ENCODE peak calls at places on chromosomes 12 and 14, in five cellular contexts. A is upper lobe of right lung, V is esophagus squamous epithelium, Q is endothelial cell, Z is neural crest cell. X is an unnamed sample.

GRCh38 chr12:39123580-39123979 is 218.2 kb upstream of the CPNE8 start:
- DNase-seq in A (no peak), V (no peak), Q (no peak), Z (no peak), X (no peak)

GRCh38 chr14:55116246-55117030 is 12.6 kb upstream of the LGALS3 start:
- DNase-seq in A (no peak), V (no peak), Q (no peak), Z (no peak), X (no peak)

GRCh38 chr14:31377433-31377832 is 42.9 kb downstream of the HEATR5A start:
- DNase-seq in A (no peak), V (no peak), Q (no peak), Z (no peak), X (no peak)

GRCh38 chr14:102464006-102464405 is 45.6 kb downstream of the ANKRD9 start:
- DNase-seq in A (no peak), V (no peak), Q (no peak), Z (no peak), X (no peak)

GRCh38 chr12:123305160-123305559 is 33.5 kb upstream of the CDK2AP1 start:
- DNase-seq in A (no peak), V (no peak), Q (no peak), Z (no peak), X (no peak)

GRCh38 chr12:104064031-104064841 is at the start of gene HCFC2:
- DNase-seq in A (peak), V (peak), Q (peak), Z (peak), X (peak)

GRCh38 chr12:98419101-98419794 is 96.1 kb upstream of the TMPO start:
- DNase-seq in A (no peak), V (no peak), Q (no peak), Z (no peak), X (no peak)

GRCh38 chr14:56210570-56210969 is 92.4 kb downstream of the PELI2 start:
- DNase-seq in A (no peak), V (no peak), Q (no peak), Z (no peak), X (no peak)

GRCh38 chr12:55715169-55715764 is 579 bp upstream of the BLOC1S1 start:
- DNase-seq in A (no peak), V (no peak), Q (no peak), Z (no peak), X (no peak)

GRCh38 chr12:23099104-23099503 is 474.1 kb downstream of the ETNK1 start:
- DNase-seq in A (no peak), V (no peak), Q (no peak), Z (no peak), X (no peak)

GRCh38 chr14:52348279-52348678 is 34.2 kb downstream of the PTGER2 start:
- DNase-seq in A (no peak), V (no peak), Q (no peak), Z (no peak), X (no peak)

GRCh38 chr12:42326466-42327226 is 679 bp downstream of the PPHLN1 start:
- DNase-seq in A (no peak), V (no peak), Q (no peak), Z (no peak), X (peak)

GRCh38 chr14:51014625-51015024 is 70.3 kb upstream of the PYGL start:
- DNase-seq in A (no peak), V (no peak), Q (no peak), Z (no peak), X (no peak)

GRCh38 chr14:42628591-42628990 is 1021.9 kb downstream of the LRFN5 start:
- DNase-seq in A (no peak), V (no peak), Q (no peak), Z (no peak), X (no peak)

GRCh38 chr14:96165493-96166474 is 38.9 kb upstream of the BDKRB2 start:
- DNase-seq in A (no peak), V (no peak), Q (no peak), Z (no peak), X (no peak)

GRCh38 chr12:126747530-126748149 is 1519.3 kb upstream of the TMEM132C start:
- DNase-seq in A (peak), V (no peak), Q (no peak), Z (peak), X (peak)

GRCh38 chr14:74855945-74856344 is 20.0 kb downstream of the PROX2 start:
- DNase-seq in A (no peak), V (no peak), Q (no peak), Z (no peak), X (no peak)

GRCh38 chr12:38386238-38386985 is 69.8 kb downstream of the ALG10B start:
- DNase-seq in A (no peak), V (no peak), Q (no peak), Z (no peak), X (no peak)

GRCh38 chr14:24367506-24368214 is at the start of gene NFATC4:
- DNase-seq in A (no peak), V (no peak), Q (peak), Z (peak), X (peak)

GRCh38 chr14:74570696-74571095 is 41.3 kb downstream of the LTBP2 start:
- DNase-seq in A (no peak), V (no peak), Q (no peak), Z (no peak), X (no peak)

GRCh38 chr14:100336618-100337530 is 13.7 kb downstream of the SLC25A47 start:
- DNase-seq in A (peak), V (no peak), Q (no peak), Z (no peak), X (no peak)

GRCh38 chr12:108505121-108505520 is 10.0 kb upstream of the FICD start:
- DNase-seq in A (no peak), V (no peak), Q (no peak), Z (no peak), X (no peak)

GRCh38 chr12:95802482-95803264 is 12.1 kb upstream of the NTN4 start:
- DNase-seq in A (no peak), V (no peak), Q (no peak), Z (no peak), X (peak)

DNA sequence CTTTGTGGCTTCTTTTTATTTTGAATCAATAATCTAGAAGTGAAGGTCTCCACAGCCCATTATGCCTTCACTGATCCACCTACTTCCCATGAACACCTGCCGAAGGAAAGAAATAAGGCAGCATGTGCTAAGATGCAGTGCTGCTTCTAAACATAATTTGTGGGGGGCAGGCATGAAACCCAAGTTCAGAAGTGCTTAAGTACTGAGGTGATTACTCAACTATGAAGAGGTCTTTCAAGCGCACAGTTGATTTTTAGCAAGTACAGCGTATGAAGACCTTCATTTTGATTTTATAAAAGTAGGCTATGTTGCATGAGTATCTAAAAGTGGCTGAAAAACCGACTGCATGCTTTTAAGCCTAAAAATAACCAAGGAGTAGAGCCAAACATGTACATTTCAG is 29.5 kb downstream of the KICS2 start:
- DNase-seq in A (no peak), V (no peak), Q (no peak), Z (no peak), X (no peak)
- TF ChIP-seq CTCF in A (no peak), V (no peak), Q (no peak), Z (no peak), X (no peak)

GRCh38 chr14:23299986-23300686 is 2.5 kb downstream of the PPP1R3E start:
- DNase-seq in A (no peak), V (no peak), Q (no peak), Z (no peak), X (no peak)

GRCh38 chr14:23300687-23301223 is 1.9 kb downstream of the PPP1R3E start:
- DNase-seq in A (no peak), V (no peak), Q (no peak), Z (no peak), X (no peak)

GRCh38 chr14:23302290-23303225 is at the start of gene PPP1R3E:
- DNase-seq in A (peak), V (no peak), Q (peak), Z (peak), X (no peak)

GRCh38 chr14:23301969-23302289 is 730 bp downstream of the PPP1R3E start:
- DNase-seq in A (no peak), V (no peak), Q (no peak), Z (no peak), X (no peak)

DNA sequence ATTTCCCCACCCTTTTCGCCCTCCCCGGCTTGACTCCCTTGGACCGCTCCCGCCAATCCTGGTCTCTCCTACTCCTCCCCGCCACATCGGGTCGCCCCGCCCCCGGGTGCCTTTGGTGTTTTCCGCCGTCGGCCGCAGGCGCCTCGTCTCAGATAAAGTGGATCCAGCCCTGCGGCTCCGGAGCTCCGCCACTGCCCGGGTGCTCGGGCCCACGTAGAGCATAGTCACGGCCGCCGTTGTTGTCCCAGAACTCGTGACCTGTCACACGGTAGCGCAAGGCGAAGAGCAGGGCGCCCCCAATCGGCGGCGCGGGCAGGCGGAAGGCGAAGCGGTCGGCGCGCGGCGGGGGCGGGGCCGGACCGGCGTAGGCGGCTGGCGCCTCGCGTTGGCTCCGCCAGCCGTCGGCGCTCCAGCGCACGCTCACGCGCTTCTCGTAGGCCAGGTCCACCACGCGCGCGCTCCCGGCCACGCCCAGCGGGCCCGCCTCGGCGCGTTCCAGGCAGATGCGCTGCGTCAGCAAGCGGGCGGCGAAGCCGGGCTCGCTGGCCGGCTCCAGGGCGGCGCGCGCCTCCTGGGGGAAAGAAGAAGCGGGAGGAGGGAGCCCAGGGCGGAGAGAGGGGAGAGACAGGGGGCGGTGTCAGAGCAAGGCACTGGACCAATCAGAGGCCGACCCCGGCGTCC is 1.2 kb downstream of the PPP1R3E start:
- DNase-seq in A (peak), V (peak), Q (peak), Z (peak), X (peak)
- TF ChIP-seq CTCF in A (peak), V (peak), Q (peak), Z (peak), X (peak)

DNA sequence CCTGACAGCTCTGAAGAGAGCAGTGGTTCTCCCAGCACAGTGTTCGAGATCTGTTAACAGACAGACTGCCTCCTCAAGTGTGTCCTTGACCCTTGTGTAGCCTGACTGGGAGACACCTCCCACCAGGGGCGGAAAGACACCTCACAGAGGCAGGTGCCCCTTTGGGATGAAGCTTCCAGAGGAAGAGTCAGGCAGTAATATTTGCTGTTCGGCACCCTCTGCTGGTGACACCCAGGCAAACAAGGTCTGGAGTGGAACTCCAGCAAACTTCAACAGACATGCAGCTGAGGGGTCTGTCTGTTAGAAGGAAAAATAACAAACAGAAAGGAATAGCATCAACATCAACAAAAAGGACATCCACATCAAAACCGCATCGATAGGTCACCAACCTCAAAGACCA is 21.6 kb upstream of the ABCC9 start:
- DNase-seq in A (no peak), V (no peak), Q (no peak), Z (no peak), X (no peak)
- TF ChIP-seq CTCF in A (no peak), V (no peak), Q (no peak), Z (peak), X (no peak)

GRCh38 chr12:72338437-72338836 is 66.3 kb downstream of the TRHDE start:
- DNase-seq in A (no peak), V (no peak), Q (no peak), Z (no peak), X (no peak)

GRCh38 chr12:72337382-72337781 is 65.2 kb downstream of the TRHDE start:
- DNase-seq in A (no peak), V (no peak), Q (no peak), Z (no peak), X (no peak)
- TF ChIP-seq CTCF in A (no peak), V (no peak), Q (no peak), Z (no peak), X (no peak)

DNA sequence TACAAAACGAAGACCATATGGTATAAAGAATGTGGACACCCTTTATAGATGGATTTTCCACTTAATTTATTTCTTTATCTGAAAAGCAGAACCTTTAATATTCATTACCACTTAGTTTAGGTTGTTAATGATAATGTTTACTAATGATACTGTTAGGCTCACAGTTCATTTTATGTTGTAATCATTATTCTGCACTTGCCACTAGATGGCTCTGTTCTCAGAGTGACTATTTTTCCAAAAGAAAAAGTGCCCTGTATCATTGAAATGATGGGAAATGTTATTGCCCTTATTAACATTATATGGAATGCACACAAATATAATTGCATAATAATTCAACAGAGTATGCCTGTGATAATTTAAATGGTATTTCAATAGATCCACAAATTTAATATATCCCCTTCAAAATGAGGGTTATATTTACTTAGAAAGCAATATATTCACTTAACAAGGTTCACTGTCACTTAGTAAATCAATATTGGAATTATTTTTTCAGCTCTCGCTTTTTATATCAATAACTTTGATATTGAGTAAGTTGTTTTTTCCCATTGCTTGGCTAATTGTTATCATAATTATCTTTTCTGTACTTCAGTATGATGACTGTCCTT is 95.7 kb downstream of the PDE3A start:
- DNase-seq in A (no peak), V (no peak), Q (no peak), Z (no peak), X (peak)
- TF ChIP-seq CTCF in A (peak), V (peak), Q (peak), Z (peak), X (peak)

GRCh38 chr12:90695415-90695814 is 259.6 kb downstream of the CCER1 start:
- DNase-seq in A (no peak), V (no peak), Q (no peak), Z (no peak), X (no peak)
- TF ChIP-seq CTCF in A (no peak), V (no peak), Q (peak), Z (peak), X (peak)

GRCh38 chr14:77028384-77029246 is at the start of gene IRF2BPL:
- DNase-seq in A (peak), V (peak), Q (peak), Z (peak), X (peak)

GRCh38 chr14:77025744-77026165 is 2.8 kb downstream of the IRF2BPL start:
- DNase-seq in A (peak), V (no peak), Q (no peak), Z (no peak), X (no peak)

GRCh38 chr14:77026166-77026929 is 2.2 kb downstream of the IRF2BPL start:
- DNase-seq in A (peak), V (no peak), Q (no peak), Z (no peak), X (no peak)

GRCh38 chr14:77026930-77027537 is 1.5 kb downstream of the IRF2BPL start:
- DNase-seq in A (peak), V (no peak), Q (peak), Z (peak), X (peak)

GRCh38 chr14:77027538-77028383 is 747 bp downstream of the IRF2BPL start:
- DNase-seq in A (peak), V (no peak), Q (peak), Z (peak), X (peak)
- TF ChIP-seq CTCF in A (no peak), V (no peak), Q (no peak), Z (peak), X (peak)

GRCh38 chr12:11815397-11815796 is 165.9 kb downstream of the ETV6 start:
- DNase-seq in A (no peak), V (no peak), Q (no peak), Z (no peak), X (no peak)

GRCh38 chr12:11810962-11811361 is 161.5 kb downstream of the ETV6 start:
- DNase-seq in A (no peak), V (no peak), Q (no peak), Z (no peak), X (no peak)

GRCh38 chr12:11814362-11814761 is 164.9 kb downstream of the ETV6 start:
- DNase-seq in A (no peak), V (no peak), Q (no peak), Z (no peak), X (peak)

GRCh38 chr12:11813422-11813813 is 163.9 kb downstream of the ETV6 start:
- DNase-seq in A (no peak), V (no peak), Q (no peak), Z (no peak), X (no peak)

GRCh38 chr12:11812558-11813421 is 163.3 kb downstream of the ETV6 start:
- DNase-seq in A (no peak), V (no peak), Q (peak), Z (peak), X (no peak)
- TF ChIP-seq CTCF in A (no peak), V (no peak), Q (no peak), Z (peak), X (no peak)

GRCh38 chr12:80509781-80510556 is 65.9 kb downstream of the PTPRQ start:
- DNase-seq in A (no peak), V (no peak), Q (no peak), Z (no peak), X (peak)

GRCh38 chr12:80513211-80513610 is 69.2 kb downstream of the PTPRQ start:
- DNase-seq in A (no peak), V (no peak), Q (no peak), Z (no peak), X (no peak)

GRCh38 chr12:80517655-80518054 is 73.6 kb downstream of the PTPRQ start:
- DNase-seq in A (no peak), V (no peak), Q (no peak), Z (no peak), X (no peak)

DNA sequence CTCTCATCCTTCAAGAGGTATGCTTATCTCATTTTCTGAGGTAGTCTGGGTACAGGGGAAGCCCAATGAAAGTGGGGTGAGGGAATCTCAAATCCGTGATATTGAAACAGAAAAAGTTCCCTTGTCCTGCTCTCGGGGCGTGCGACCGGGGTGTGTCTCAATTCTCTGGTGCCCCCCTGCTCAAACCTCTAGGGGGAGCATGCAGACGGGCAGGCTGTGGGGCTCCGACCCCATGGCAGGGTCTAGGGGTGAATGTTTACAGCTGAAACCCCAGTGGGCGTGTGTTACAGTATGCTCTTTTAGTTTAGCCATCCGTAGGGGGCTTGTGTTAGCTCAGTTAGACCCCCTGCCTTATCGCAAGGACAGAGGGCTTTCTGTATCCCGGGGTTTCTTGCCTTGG is 68.7 kb downstream of the PTPRQ start:
- DNase-seq in A (no peak), V (no peak), Q (no peak), Z (no peak), X (no peak)
- TF ChIP-seq CTCF in A (no peak), V (no peak), Q (no peak), Z (no peak), X (peak)

GRCh38 chr12:6604254-6605029 is 2.7 kb downstream of the CHD4 start:
- DNase-seq in A (no peak), V (no peak), Q (no peak), Z (no peak), X (no peak)

GRCh38 chr12:6608592-6609311 is 1.6 kb upstream of the CHD4 start:
- DNase-seq in A (peak), V (no peak), Q (no peak), Z (no peak), X (no peak)

GRCh38 chr12:6607751-6608591 is 792 bp upstream of the CHD4 start:
- DNase-seq in A (no peak), V (no peak), Q (no peak), Z (peak), X (peak)

GRCh38 chr12:6605425-6606330 is 1.5 kb downstream of the CHD4 start:
- DNase-seq in A (no peak), V (no peak), Q (peak), Z (no peak), X (peak)

GRCh38 chr12:6606331-6607131 is 648 bp downstream of the CHD4 start:
- DNase-seq in A (peak), V (peak), Q (peak), Z (peak), X (no peak)
- TF ChIP-seq CTCF in A (no peak), V (no peak), Q (no peak), Z (no peak), X (no peak)